ENCODE peak calls at places on chromosome 21, in four cellular contexts. One of them, this sample, is unnamed.

GRCh38 chr21:36027352-36027751 is 33.0 kb downstream of the SETD4 start:
- DNase-seq in effector memory CD8-positive, alpha-beta T cell: no peak
- DNase-seq in Caki2: no peak
- DNase-seq in NCI-H1417: no peak
- DNase-seq in this sample: no peak

GRCh38 chr21:42311816-42312625 is 3.2 kb downstream of the TFF3 start:
- DNase-seq in Caki2: no peak
- DNase-seq in NCI-H1417: peak; percentile 65
- DNase-seq in effector memory CD8-positive, alpha-beta T cell: no peak
- DNase-seq in this sample: no peak

GRCh38 chr21:42358937-42359336 is 7.4 kb downstream of the TFF1 start:
- DNase-seq in Caki2: no peak
- DNase-seq in effector memory CD8-positive, alpha-beta T cell: no peak
- DNase-seq in NCI-H1417: no peak
- DNase-seq in this sample: no peak

GRCh38 chr21:41662161-41662560 is 104.7 kb downstream of the RIPK4 start:
- DNase-seq in Caki2: no peak
- DNase-seq in NCI-H1417: no peak
- DNase-seq in effector memory CD8-positive, alpha-beta T cell: no peak
- DNase-seq in this sample: no peak

GRCh38 chr21:40623550-40623949 is 223.4 kb downstream of the DSCAM start:
- DNase-seq in NCI-H1417: peak; percentile 62
- DNase-seq in Caki2: no peak
- DNase-seq in effector memory CD8-positive, alpha-beta T cell: no peak
- DNase-seq in this sample: no peak

GRCh38 chr21:25845729-25846256 is 111.0 kb downstream of the GABPA start:
- DNase-seq in Caki2: no peak
- DNase-seq in NCI-H1417: no peak
- DNase-seq in effector memory CD8-positive, alpha-beta T cell: no peak
- DNase-seq in this sample: no peak

GRCh38 chr21:36385233-36385908 is at the start of gene CHAF1B:
- DNase-seq in effector memory CD8-positive, alpha-beta T cell: peak; percentile 83
- DNase-seq in Caki2: peak; percentile 77
- DNase-seq in NCI-H1417: peak; percentile 94
- DNase-seq in this sample: peak; percentile 72

GRCh38 chr21:28337319-28337718 is 655.4 kb downstream of the LTN1 start:
- DNase-seq in effector memory CD8-positive, alpha-beta T cell: no peak
- DNase-seq in Caki2: peak; percentile 26
- DNase-seq in NCI-H1417: peak; percentile 70
- DNase-seq in this sample: no peak

GRCh38 chr21:44710294-44710665 is 1.1 kb downstream of the TSPEAR start:
- DNase-seq in effector memory CD8-positive, alpha-beta T cell: no peak
- DNase-seq in NCI-H1417: peak; percentile 85
- DNase-seq in Caki2: no peak
- DNase-seq in this sample: no peak

GRCh38 chr21:34602061-34602460 is 12.9 kb downstream of the RCAN1 start:
- DNase-seq in Caki2: no peak
- DNase-seq in NCI-H1417: peak; percentile 64
- DNase-seq in effector memory CD8-positive, alpha-beta T cell: no peak
- DNase-seq in this sample: no peak

GRCh38 chr21:43585924-43586411 is 73.3 kb downstream of the HSF2BP start:
- DNase-seq in Caki2: peak; percentile 99
- DNase-seq in effector memory CD8-positive, alpha-beta T cell: no peak
- DNase-seq in NCI-H1417: no peak
- DNase-seq in this sample: no peak

GRCh38 chr21:41612674-41613250 is 104.8 kb upstream of the TMPRSS2 start:
- DNase-seq in Caki2: peak; percentile 74
- DNase-seq in effector memory CD8-positive, alpha-beta T cell: no peak
- DNase-seq in NCI-H1417: peak; percentile 78
- DNase-seq in this sample: no peak

GRCh38 chr21:45763074-45763473 is 119.5 kb downstream of the PCBP3 start:
- DNase-seq in Caki2: no peak
- DNase-seq in effector memory CD8-positive, alpha-beta T cell: no peak
- DNase-seq in NCI-H1417: no peak
- DNase-seq in this sample: no peak

GRCh38 chr21:46005481-46005881 is 23.9 kb downstream of the COL6A1 start:
- DNase-seq in Caki2: no peak
- DNase-seq in NCI-H1417: no peak
- DNase-seq in effector memory CD8-positive, alpha-beta T cell: no peak
- DNase-seq in this sample: no peak

GRCh38 chr21:37264808-37265207 is 2.3 kb downstream of the VPS26C start:
- DNase-seq in Caki2: no peak
- DNase-seq in effector memory CD8-positive, alpha-beta T cell: no peak
- DNase-seq in NCI-H1417: no peak
- DNase-seq in this sample: no peak

GRCh38 chr21:37642493-37642892 is 273.8 kb downstream of the KCNJ6 start:
- DNase-seq in Caki2: no peak
- DNase-seq in effector memory CD8-positive, alpha-beta T cell: no peak
- DNase-seq in NCI-H1417: peak; percentile 75
- DNase-seq in this sample: peak; percentile 19

GRCh38 chr21:29017639-29018237 is 1.4 kb downstream of the RWDD2B start:
- DNase-seq in NCI-H1417: no peak
- DNase-seq in effector memory CD8-positive, alpha-beta T cell: no peak
- DNase-seq in Caki2: peak; percentile 18
- DNase-seq in this sample: no peak

GRCh38 chr21:46295177-46295711 is 9.1 kb downstream of the YBEY start:
- DNase-seq in Caki2: no peak
- DNase-seq in NCI-H1417: no peak
- DNase-seq in effector memory CD8-positive, alpha-beta T cell: no peak
- DNase-seq in this sample: no peak

GRCh38 chr21:42684109-42684916 is 30.9 kb downstream of the PDE9A start:
- DNase-seq in NCI-H1417: no peak
- DNase-seq in Caki2: no peak
- DNase-seq in effector memory CD8-positive, alpha-beta T cell: peak; percentile 29
- DNase-seq in this sample: peak; percentile 65

GRCh38 chr21:33846141-33846540 is 69.5 kb downstream of the ATP5PO start:
- DNase-seq in Caki2: no peak
- DNase-seq in NCI-H1417: no peak
- DNase-seq in effector memory CD8-positive, alpha-beta T cell: no peak
- DNase-seq in this sample: no peak

GRCh38 chr21:35002879-35003722 is 46.0 kb downstream of the RUNX1 start:
- DNase-seq in effector memory CD8-positive, alpha-beta T cell: no peak
- DNase-seq in NCI-H1417: no peak
- DNase-seq in Caki2: no peak
- DNase-seq in this sample: no peak

GRCh38 chr21:43286196-43286595 is 117.4 kb downstream of the CRYAA start:
- DNase-seq in NCI-H1417: no peak
- DNase-seq in Caki2: no peak
- DNase-seq in effector memory CD8-positive, alpha-beta T cell: no peak
- DNase-seq in this sample: no peak

GRCh38 chr21:17921579-17922530 is 102.7 kb upstream of the C21orf91 start:
- DNase-seq in effector memory CD8-positive, alpha-beta T cell: no peak
- DNase-seq in NCI-H1417: peak; percentile 45
- DNase-seq in Caki2: no peak
- DNase-seq in this sample: no peak

GRCh38 chr21:37060296-37060695 is 12.6 kb downstream of the PIGP start:
- DNase-seq in NCI-H1417: peak; percentile 99
- DNase-seq in Caki2: peak; percentile 91
- DNase-seq in effector memory CD8-positive, alpha-beta T cell: no peak
- DNase-seq in this sample: no peak

GRCh38 chr21:45258476-45258875 is 29.2 kb downstream of the POFUT2 start:
- DNase-seq in Caki2: no peak
- DNase-seq in effector memory CD8-positive, alpha-beta T cell: no peak
- DNase-seq in NCI-H1417: peak; percentile 59
- DNase-seq in this sample: no peak

GRCh38 chr21:32516729-32517649 is 68.3 kb downstream of the TCP10L start:
- DNase-seq in effector memory CD8-positive, alpha-beta T cell: no peak
- DNase-seq in Caki2: no peak
- DNase-seq in NCI-H1417: no peak
- DNase-seq in this sample: no peak

GRCh38 chr21:45074048-45074817 is at the start of gene ADARB1:
- DNase-seq in effector memory CD8-positive, alpha-beta T cell: peak; percentile 49
- DNase-seq in Caki2: peak; percentile 47
- DNase-seq in NCI-H1417: peak; percentile 87
- DNase-seq in this sample: peak; percentile 70

GRCh38 chr21:16910435-16911165 is 602.2 kb upstream of the CXADR start:
- DNase-seq in Caki2: no peak
- DNase-seq in effector memory CD8-positive, alpha-beta T cell: no peak
- DNase-seq in NCI-H1417: no peak
- DNase-seq in this sample: no peak

GRCh38 chr21:46035809-46036695 is 54.5 kb downstream of the COL6A1 start:
- DNase-seq in Caki2: no peak
- DNase-seq in effector memory CD8-positive, alpha-beta T cell: no peak
- DNase-seq in NCI-H1417: no peak
- DNase-seq in this sample: no peak

GRCh38 chr21:22393324-22393723 is 1395.1 kb downstream of the NCAM2 start:
- DNase-seq in NCI-H1417: no peak
- DNase-seq in Caki2: no peak
- DNase-seq in effector memory CD8-positive, alpha-beta T cell: no peak
- DNase-seq in this sample: no peak

GRCh38 chr21:42784896-42785451 is 94.4 kb downstream of the WDR4 start:
- DNase-seq in effector memory CD8-positive, alpha-beta T cell: no peak
- DNase-seq in NCI-H1417: no peak
- DNase-seq in Caki2: no peak
- DNase-seq in this sample: no peak

GRCh38 chr21:14901482-14901958 is 163.3 kb downstream of the NRIP1 start:
- DNase-seq in NCI-H1417: no peak
- DNase-seq in Caki2: peak; percentile 75
- DNase-seq in effector memory CD8-positive, alpha-beta T cell: no peak
- DNase-seq in this sample: no peak

GRCh38 chr21:42558368-42558767 is 44.7 kb downstream of the SLC37A1 start:
- DNase-seq in Caki2: no peak
- DNase-seq in NCI-H1417: no peak
- DNase-seq in effector memory CD8-positive, alpha-beta T cell: no peak
- DNase-seq in this sample: no peak

GRCh38 chr21:45270306-45270821 is 17.3 kb downstream of the POFUT2 start:
- DNase-seq in NCI-H1417: no peak
- DNase-seq in Caki2: no peak
- DNase-seq in effector memory CD8-positive, alpha-beta T cell: no peak
- DNase-seq in this sample: peak; percentile 11

This sample was measured in CD4-positive, alpha-beta memory T cell.